ENCODE peak calls at places on chromosomes 12 and 14, in seven cellular contexts. One of them, this sample, is unnamed.

GRCh38 chr14:50333010-50333409 is 20.9 kb downstream of the DMAC2L start:
- DNase-seq in K562: no peak
- DNase-seq in endothelial cell of umbilical vein: peak; percentile 34
- DNase-seq in PC-3: peak; percentile 70
- DNase-seq in mesenchymal stem cell: peak; percentile 45
- DNase-seq in tibial artery: peak; percentile 62
- DNase-seq in cardiac muscle cell: no peak
- DNase-seq in this sample: no peak

GRCh38 chr12:109870648-109871047 is 9.7 kb downstream of the GLTP start:
- DNase-seq in K562: no peak
- DNase-seq in tibial artery: no peak
- DNase-seq in cardiac muscle cell: no peak
- DNase-seq in PC-3: no peak
- DNase-seq in endothelial cell of umbilical vein: peak; percentile 22
- DNase-seq in mesenchymal stem cell: peak; percentile 40
- DNase-seq in this sample: no peak

GRCh38 chr12:96907681-96908163 is 665 bp downstream of the NEDD1 start:
- DNase-seq in endothelial cell of umbilical vein: peak; percentile 59
- DNase-seq in cardiac muscle cell: peak; percentile 49
- DNase-seq in K562: peak; percentile 47
- DNase-seq in tibial artery: no peak
- DNase-seq in mesenchymal stem cell: peak; percentile 55
- DNase-seq in PC-3: no peak
- DNase-seq in this sample: no peak

GRCh38 chr14:53278602-53279506 is 125.7 kb upstream of the DDHD1 start:
- DNase-seq in endothelial cell of umbilical vein: peak; percentile 66
- DNase-seq in mesenchymal stem cell: peak; percentile 88
- DNase-seq in PC-3: peak; percentile 86
- DNase-seq in K562: peak; percentile 45
- DNase-seq in cardiac muscle cell: no peak
- DNase-seq in tibial artery: no peak
- DNase-seq in this sample: no peak

GRCh38 chr14:35687335-35687939 is 121.7 kb downstream of the RALGAPA1 start:
- DNase-seq in mesenchymal stem cell: peak; percentile 63
- DNase-seq in K562: peak; percentile 55
- DNase-seq in PC-3: peak; percentile 80
- DNase-seq in endothelial cell of umbilical vein: peak; percentile 62
- DNase-seq in tibial artery: no peak
- DNase-seq in cardiac muscle cell: peak; percentile 66
- DNase-seq in this sample: no peak

GRCh38 chr14:105582639-105583038 is 56.3 kb downstream of the TMEM121 start:
- DNase-seq in K562: no peak
- DNase-seq in mesenchymal stem cell: no peak
- DNase-seq in cardiac muscle cell: no peak
- DNase-seq in tibial artery: no peak
- DNase-seq in endothelial cell of umbilical vein: peak; percentile 18
- DNase-seq in PC-3: no peak
- DNase-seq in this sample: peak; percentile 15

GRCh38 chr14:54348001-54348611 is 48.7 kb upstream of the CDKN3 start:
- DNase-seq in PC-3: peak; percentile 99
- DNase-seq in tibial artery: no peak
- DNase-seq in cardiac muscle cell: peak; percentile 84
- DNase-seq in endothelial cell of umbilical vein: peak; percentile 63
- DNase-seq in mesenchymal stem cell: peak; percentile 70
- DNase-seq in K562: peak; percentile 65
- DNase-seq in this sample: no peak

GRCh38 chr14:30227436-30227835 is 299.8 kb upstream of the PRKD1 start:
- DNase-seq in PC-3: no peak
- DNase-seq in K562: no peak
- DNase-seq in cardiac muscle cell: no peak
- DNase-seq in tibial artery: no peak
- DNase-seq in mesenchymal stem cell: no peak
- DNase-seq in endothelial cell of umbilical vein: no peak
- DNase-seq in this sample: no peak

GRCh38 chr12:12585115-12585862 is 22.6 kb upstream of the DUSP16 start:
- DNase-seq in endothelial cell of umbilical vein: peak; percentile 31
- DNase-seq in cardiac muscle cell: no peak
- DNase-seq in tibial artery: no peak
- DNase-seq in K562: no peak
- DNase-seq in mesenchymal stem cell: no peak
- DNase-seq in PC-3: peak; percentile 47
- DNase-seq in this sample: no peak

GRCh38 chr14:51554339-51554920 is 97.3 kb upstream of the FRMD6 start:
- DNase-seq in cardiac muscle cell: no peak
- DNase-seq in PC-3: peak; percentile 98
- DNase-seq in K562: no peak
- DNase-seq in tibial artery: no peak
- DNase-seq in endothelial cell of umbilical vein: peak; percentile 51
- DNase-seq in mesenchymal stem cell: peak; percentile 78
- DNase-seq in this sample: no peak

GRCh38 chr14:96146131-96146771 is 58.4 kb upstream of the BDKRB2 start:
- DNase-seq in cardiac muscle cell: no peak
- DNase-seq in K562: no peak
- DNase-seq in mesenchymal stem cell: peak; percentile 48
- DNase-seq in PC-3: peak; percentile 37
- DNase-seq in endothelial cell of umbilical vein: peak; percentile 80
- DNase-seq in tibial artery: peak; percentile 57
- DNase-seq in this sample: no peak

GRCh38 chr12:79935624-79936040 is 735 bp upstream of the PPP1R12A start:
- DNase-seq in mesenchymal stem cell: no peak
- DNase-seq in cardiac muscle cell: peak; percentile 44
- DNase-seq in tibial artery: no peak
- DNase-seq in PC-3: peak; percentile 30
- DNase-seq in K562: peak; percentile 50
- DNase-seq in endothelial cell of umbilical vein: no peak
- DNase-seq in this sample: no peak

GRCh38 chr14:81625343-81625742 is 91.7 kb upstream of the SEL1L start:
- DNase-seq in tibial artery: no peak
- DNase-seq in endothelial cell of umbilical vein: no peak
- DNase-seq in K562: peak; percentile 12
- DNase-seq in mesenchymal stem cell: no peak
- DNase-seq in PC-3: peak; percentile 55
- DNase-seq in cardiac muscle cell: peak; percentile 67
- DNase-seq in this sample: no peak

GRCh38 chr14:72060917-72061316 is 128.7 kb downstream of the RGS6 start:
- DNase-seq in PC-3: no peak
- DNase-seq in endothelial cell of umbilical vein: no peak
- DNase-seq in mesenchymal stem cell: no peak
- DNase-seq in cardiac muscle cell: no peak
- DNase-seq in K562: no peak
- DNase-seq in tibial artery: no peak
- DNase-seq in this sample: no peak

GRCh38 chr12:122687091-122687490 is 16.1 kb downstream of the HCAR2 start:
- DNase-seq in tibial artery: no peak
- DNase-seq in endothelial cell of umbilical vein: no peak
- DNase-seq in mesenchymal stem cell: peak; percentile 31
- DNase-seq in cardiac muscle cell: no peak
- DNase-seq in PC-3: peak; percentile 34
- DNase-seq in K562: no peak
- DNase-seq in this sample: peak; percentile 92

GRCh38 chr12:108570743-108571603 is 8.6 kb downstream of the ISCU start:
- DNase-seq in cardiac muscle cell: peak; percentile 30
- DNase-seq in endothelial cell of umbilical vein: peak; percentile 39
- DNase-seq in K562: peak; percentile 27
- DNase-seq in tibial artery: no peak
- DNase-seq in mesenchymal stem cell: peak; percentile 60
- DNase-seq in PC-3: peak; percentile 51
- DNase-seq in this sample: no peak

GRCh38 chr14:94805726-94806288 is 35.9 kb upstream of the GSC start:
- DNase-seq in cardiac muscle cell: no peak
- DNase-seq in PC-3: no peak
- DNase-seq in K562: no peak
- DNase-seq in endothelial cell of umbilical vein: no peak
- DNase-seq in tibial artery: peak; percentile 36
- DNase-seq in mesenchymal stem cell: no peak
- DNase-seq in this sample: no peak
- H3K27ac ChIP-seq in cardiac muscle cell: no peak overlapping the region
- H3K27ac ChIP-seq in PC-3: no peak overlapping the region
- H3K27ac ChIP-seq in K562: no peak overlapping the region
- H3K27ac ChIP-seq in endothelial cell of umbilical vein: no peak overlapping the region
- H3K27ac ChIP-seq in tibial artery: no peak overlapping the region
- H3K27ac ChIP-seq in mesenchymal stem cell: no peak overlapping the region
- H3K27ac ChIP-seq in this sample: no peak overlapping the region

DNA sequence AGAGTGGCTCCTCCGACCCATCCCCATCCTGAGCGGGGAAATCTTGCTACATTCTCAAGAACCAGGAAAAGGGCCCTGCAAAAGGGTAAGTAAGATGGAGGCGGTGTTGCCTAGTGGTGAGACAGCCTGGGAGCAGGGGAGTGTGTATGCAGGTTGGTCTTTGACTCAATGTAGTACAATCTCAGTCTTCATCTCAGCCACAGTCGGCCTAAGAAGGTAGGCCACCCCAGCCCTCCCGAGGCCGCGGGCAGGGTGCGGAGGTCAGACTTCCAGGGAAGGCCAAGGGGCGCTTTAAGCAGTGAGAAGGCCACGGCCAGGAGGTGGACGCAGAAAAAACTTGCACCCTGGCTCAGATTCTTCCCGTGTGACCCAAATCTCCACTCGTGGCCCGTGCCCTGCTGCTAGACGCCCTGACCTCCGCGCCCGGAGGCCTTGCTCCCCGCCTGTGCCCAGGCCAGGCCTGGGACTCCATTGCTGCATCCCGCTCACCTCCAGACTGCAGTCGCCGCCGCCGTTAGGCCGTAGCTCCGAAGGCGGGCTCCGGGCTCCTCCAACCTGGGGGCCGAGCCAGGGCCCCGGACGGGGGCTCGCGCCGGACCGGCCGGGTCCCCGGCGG is 435 bp downstream of the FOXM1 start:
- DNase-seq in K562: peak; percentile 36
- DNase-seq in mesenchymal stem cell: peak; percentile 54
- DNase-seq in endothelial cell of umbilical vein: no peak
- DNase-seq in PC-3: peak; percentile 20
- DNase-seq in tibial artery: no peak
- DNase-seq in cardiac muscle cell: no peak
- DNase-seq in this sample: no peak
- H3K36me3 ChIP-seq in K562: peaks cover 27% of the 10 kb centered on the region
- H3K36me3 ChIP-seq in mesenchymal stem cell: peaks cover 9% of the 10 kb centered on the region
- H3K36me3 ChIP-seq in endothelial cell of umbilical vein: peaks cover 5% of the 10 kb centered on the region
- H3K36me3 ChIP-seq in PC-3: peaks cover 18% of the 10 kb centered on the region
- H3K36me3 ChIP-seq in tibial artery: no peaks in the 10 kb centered on the region
- H3K36me3 ChIP-seq in cardiac muscle cell: no peaks in the 10 kb centered on the region
- H3K36me3 ChIP-seq in this sample: no peaks in the 10 kb centered on the region

GRCh38 chr14:67942311-67942710 is 122.7 kb downstream of the RAD51B start:
- DNase-seq in PC-3: no peak
- DNase-seq in tibial artery: no peak
- DNase-seq in K562: no peak
- DNase-seq in endothelial cell of umbilical vein: no peak
- DNase-seq in mesenchymal stem cell: peak; percentile 70
- DNase-seq in cardiac muscle cell: no peak
- DNase-seq in this sample: no peak

GRCh38 chr14:67940476-67940875 is 120.9 kb downstream of the RAD51B start:
- DNase-seq in PC-3: no peak
- DNase-seq in K562: no peak
- DNase-seq in cardiac muscle cell: no peak
- DNase-seq in mesenchymal stem cell: peak; percentile 77
- DNase-seq in tibial artery: no peak
- DNase-seq in endothelial cell of umbilical vein: no peak
- DNase-seq in this sample: no peak

GRCh38 chr14:67943947-67944346 is 124.4 kb downstream of the RAD51B start:
- DNase-seq in K562: peak; percentile 79
- DNase-seq in tibial artery: peak; percentile 78
- DNase-seq in cardiac muscle cell: peak; percentile 87
- DNase-seq in mesenchymal stem cell: peak; percentile 88
- DNase-seq in endothelial cell of umbilical vein: peak; percentile 85
- DNase-seq in PC-3: peak; percentile 93
- DNase-seq in this sample: peak; percentile 67

GRCh38 chr14:67940894-67941455 is 121.4 kb downstream of the RAD51B start:
- DNase-seq in endothelial cell of umbilical vein: peak; percentile 82
- DNase-seq in mesenchymal stem cell: peak; percentile 61
- DNase-seq in K562: no peak
- DNase-seq in cardiac muscle cell: peak; percentile 15
- DNase-seq in tibial artery: peak; percentile 33
- DNase-seq in PC-3: peak; percentile 27
- DNase-seq in this sample: no peak

GRCh38 chr14:67941456-67942018 is 122.0 kb downstream of the RAD51B start:
- DNase-seq in PC-3: peak; percentile 20
- DNase-seq in tibial artery: no peak
- DNase-seq in endothelial cell of umbilical vein: no peak
- DNase-seq in K562: no peak
- DNase-seq in cardiac muscle cell: peak; percentile 9
- DNase-seq in mesenchymal stem cell: peak; percentile 58
- DNase-seq in this sample: no peak
- H3K4me3 ChIP-seq in PC-3: no peak overlapping the region
- H3K4me3 ChIP-seq in tibial artery: no peak overlapping the region
- H3K4me3 ChIP-seq in endothelial cell of umbilical vein: no peak overlapping the region
- H3K4me3 ChIP-seq in K562: no peak overlapping the region
- H3K4me3 ChIP-seq in cardiac muscle cell: no peak overlapping the region
- H3K4me3 ChIP-seq in mesenchymal stem cell: no peak overlapping the region
- H3K4me3 ChIP-seq in this sample: no peak overlapping the region

GRCh38 chr14:75125617-75126016 is 1.2 kb downstream of the NEK9 start:
- DNase-seq in PC-3: peak; percentile 58
- DNase-seq in tibial artery: no peak
- DNase-seq in endothelial cell of umbilical vein: peak; percentile 60
- DNase-seq in cardiac muscle cell: no peak
- DNase-seq in K562: no peak
- DNase-seq in mesenchymal stem cell: peak; percentile 82
- DNase-seq in this sample: no peak
- H3K27ac ChIP-seq in PC-3: no peak overlapping the region
- H3K27ac ChIP-seq in tibial artery: peak overlapping the region; percentile 94
- H3K27ac ChIP-seq in endothelial cell of umbilical vein: peak overlapping the region; percentile 95
- H3K27ac ChIP-seq in cardiac muscle cell: no peak overlapping the region
- H3K27ac ChIP-seq in K562: no peak overlapping the region
- H3K27ac ChIP-seq in mesenchymal stem cell: peak overlapping the region; percentile 17
- H3K27ac ChIP-seq in this sample: peak overlapping the region; percentile 97

GRCh38 chr12:6536894-6537579 is 2.7 kb downstream of the GAPDH start:
- DNase-seq in tibial artery: no peak
- DNase-seq in K562: peak; percentile 7
- DNase-seq in PC-3: no peak
- DNase-seq in cardiac muscle cell: no peak
- DNase-seq in endothelial cell of umbilical vein: no peak
- DNase-seq in mesenchymal stem cell: peak; percentile 33
- DNase-seq in this sample: no peak

GRCh38 chr12:6535960-6536847 is 1.9 kb downstream of the GAPDH start:
- DNase-seq in PC-3: no peak
- DNase-seq in endothelial cell of umbilical vein: no peak
- DNase-seq in K562: peak; percentile 11
- DNase-seq in tibial artery: no peak
- DNase-seq in mesenchymal stem cell: peak; percentile 28
- DNase-seq in cardiac muscle cell: no peak
- DNase-seq in this sample: no peak

GRCh38 chr12:6534914-6535696 is 788 bp downstream of the GAPDH start:
- DNase-seq in mesenchymal stem cell: peak; percentile 82
- DNase-seq in PC-3: peak; percentile 45
- DNase-seq in cardiac muscle cell: peak; percentile 62
- DNase-seq in tibial artery: peak; percentile 86
- DNase-seq in K562: peak; percentile 64
- DNase-seq in endothelial cell of umbilical vein: peak; percentile 82
- DNase-seq in this sample: peak; percentile 93

GRCh38 chr12:6534158-6534913 is at the start of gene GAPDH:
- DNase-seq in cardiac muscle cell: peak; percentile 97
- DNase-seq in mesenchymal stem cell: peak; percentile 99
- DNase-seq in PC-3: peak; percentile 92
- DNase-seq in tibial artery: peak; percentile 86
- DNase-seq in endothelial cell of umbilical vein: peak; percentile 95
- DNase-seq in K562: peak; percentile 94
- DNase-seq in this sample: peak; percentile 95

DNA sequence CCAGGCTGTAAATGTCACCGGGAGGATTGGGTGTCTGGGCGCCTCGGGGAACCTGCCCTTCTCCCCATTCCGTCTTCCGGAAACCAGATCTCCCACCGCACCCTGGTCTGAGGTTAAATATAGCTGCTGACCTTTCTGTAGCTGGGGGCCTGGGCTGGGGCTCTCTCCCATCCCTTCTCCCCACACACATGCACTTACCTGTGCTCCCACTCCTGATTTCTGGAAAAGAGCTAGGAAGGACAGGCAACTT is 1.3 kb downstream of the GAPDH start:
- DNase-seq in mesenchymal stem cell: no peak
- DNase-seq in endothelial cell of umbilical vein: no peak
- DNase-seq in tibial artery: no peak
- DNase-seq in PC-3: no peak
- DNase-seq in K562: no peak
- DNase-seq in cardiac muscle cell: no peak
- DNase-seq in this sample: no peak
- H3K36me3 ChIP-seq in mesenchymal stem cell: peaks cover 52% of the 10 kb centered on the region
- H3K36me3 ChIP-seq in endothelial cell of umbilical vein: peaks cover 21% of the 10 kb centered on the region
- H3K36me3 ChIP-seq in tibial artery: peaks cover 29% of the 10 kb centered on the region
- H3K36me3 ChIP-seq in PC-3: peaks cover 42% of the 10 kb centered on the region
- H3K36me3 ChIP-seq in K562: peaks cover 58% of the 10 kb centered on the region
- H3K36me3 ChIP-seq in cardiac muscle cell: peaks cover 32% of the 10 kb centered on the region
- H3K36me3 ChIP-seq in this sample: peaks cover 38% of the 10 kb centered on the region